ENCODE peak calls at places on chromosome 19, in four cellular contexts. M, C, H and Q are unnamed samples.

GRCh38 chr19:6065685-6066365 is 44.5 kb downstream of the RFX2 start:
- DNase-seq in H (no peak), M (no peak), C (peak), Q (no peak)

GRCh38 chr19:51572908-51573307 is 1.8 kb downstream of the ZNF175 start:
- DNase-seq in H (no peak), M (no peak), C (no peak), Q (no peak)

GRCh38 chr19:18995804-18996241 is 37.5 kb downstream of the SUGP2 start:
- DNase-seq in H (peak), C (peak), M (no peak), Q (peak)

GRCh38 chr19:17555929-17556813 is 722 bp downstream of the COLGALT1 start:
- DNase-seq in C (peak), H (peak), M (no peak), Q (peak)

GRCh38 chr19:7648265-7649014 is 11.5 kb downstream of the STXBP2 start:
- DNase-seq in C (no peak), H (no peak), M (no peak), Q (no peak)

GRCh38 chr19:50974702-50975555 is 5.5 kb upstream of the KLK6 start:
- DNase-seq in H (no peak), M (no peak), C (no peak), Q (no peak)

GRCh38 chr19:7562646-7563393 is 27.3 kb downstream of the PNPLA6 start:
- DNase-seq in M (no peak), C (no peak), H (no peak), Q (no peak)

GRCh38 chr19:47406711-47407416 is 12.5 kb downstream of the MEIS3 start:
- DNase-seq in H (no peak), C (no peak), M (no peak), Q (no peak)

GRCh38 chr19:29380581-29380980 is 145.2 kb upstream of the VSTM2B start:
- DNase-seq in C (no peak), M (no peak), H (no peak), Q (no peak)

GRCh38 chr19:44985445-44985844 is 15.8 kb upstream of the RELB start:
- DNase-seq in C (no peak), H (no peak), M (no peak), Q (no peak)

GRCh38 chr19:246551-246950 is 44.7 kb downstream of the PLPP2 start:
- DNase-seq in H (peak), M (no peak), C (no peak), Q (peak)

GRCh38 chr19:19661141-19661674 is 2.3 kb downstream of the ATP13A1 start:
- DNase-seq in M (no peak), C (no peak), H (peak), Q (no peak)

GRCh38 chr19:860481-861098 is 1.1 kb downstream of the CFD start:
- DNase-seq in M (no peak), H (peak), C (peak), Q (peak)

GRCh38 chr19:35729763-35730162 is 12.0 kb downstream of the KMT2B start:
- DNase-seq in M (no peak), H (no peak), C (no peak), Q (no peak)

GRCh38 chr19:17963936-17964691 is 2.8 kb upstream of the KCNN1 start:
- DNase-seq in H (no peak), M (no peak), C (no peak), Q (no peak)

GRCh38 chr19:6718741-6719539 is 1.5 kb downstream of the C3 start:
- DNase-seq in C (no peak), M (no peak), H (peak), Q (peak)

GRCh38 chr19:52200044-52200443 is 10.2 kb downstream of the PPP2R1A start:
- DNase-seq in C (no peak), H (no peak), M (no peak), Q (no peak)

GRCh38 chr19:7970716-7971448 is 27.4 kb upstream of the TIMM44 start:
- DNase-seq in C (peak), M (no peak), H (peak), Q (peak)

GRCh38 chr19:1001538-1002166 is 1.4 kb downstream of the GRIN3B start:
- DNase-seq in C (peak), M (no peak), H (peak), Q (peak)

GRCh38 chr19:8302734-8303133 is 5.4 kb downstream of the CD320 start:
- DNase-seq in H (no peak), M (no peak), C (no peak), Q (no peak)

GRCh38 chr19:50556236-50557008 is 11.8 kb downstream of the LRRC4B start:
- DNase-seq in H (peak), C (peak), M (peak), Q (peak)

GRCh38 chr19:426725-427445 is 17.9 kb upstream of the C2CD4C start:
- DNase-seq in M (no peak), H (no peak), C (no peak), Q (no peak)

GRCh38 chr19:48964205-48965032 is 690 bp upstream of the FTL start:
- DNase-seq in C (peak), H (no peak), M (no peak), Q (no peak)

GRCh38 chr19:29098091-29098490 is 114.9 kb downstream of the UQCRFS1 start:
- DNase-seq in M (no peak), H (no peak), C (no peak), Q (no peak)

GRCh38 chr19:10230904-10231623 is at the start of gene S1PR2:
- DNase-seq in H (peak), C (peak), M (no peak), Q (peak)

GRCh38 chr19:15971217-15971616 is 22.4 kb downstream of the OR10H4 start:
- DNase-seq in H (no peak), M (no peak), C (peak), Q (no peak)
- TF ChIP-seq CTCF in H (no peak), M (no peak), C (no peak), Q (peak)

GRCh38 chr19:38211206-38211605 is 12.8 kb downstream of the DPF1 start:
- DNase-seq in C (no peak), H (no peak), M (no peak), Q (no peak)

GRCh38 chr19:38209671-38210457 is 14.2 kb downstream of the DPF1 start:
- DNase-seq in C (no peak), M (no peak), H (peak), Q (peak)

GRCh38 chr19:38213469-38213868 is 10.6 kb downstream of the DPF1 start:
- DNase-seq in M (no peak), C (no peak), H (no peak), Q (no peak)

GRCh38 chr19:38210458-38210987 is 13.5 kb downstream of the DPF1 start:
- DNase-seq in M (no peak), C (no peak), H (no peak), Q (peak)

DNA sequence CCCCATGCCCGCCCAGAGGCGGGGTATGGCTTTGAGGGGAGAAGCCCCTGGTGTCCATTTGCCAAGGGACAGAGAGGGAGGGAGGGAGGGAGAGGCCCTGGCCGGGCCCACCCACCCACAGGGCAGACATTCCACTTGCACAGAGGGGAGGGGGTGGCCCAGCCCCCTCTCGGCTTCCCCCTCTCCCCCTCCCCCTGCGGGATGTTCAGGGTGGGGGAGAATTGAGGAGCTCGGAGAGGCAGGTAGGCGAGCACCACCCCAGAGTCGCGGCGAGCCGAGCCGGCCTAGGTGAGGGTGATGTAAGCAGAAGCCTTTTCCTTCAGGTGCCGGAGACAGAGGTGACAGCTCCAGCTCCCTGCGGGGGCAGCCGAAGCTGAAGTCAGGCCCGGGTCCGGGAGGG is 12.2 kb downstream of the DPF1 start:
- DNase-seq in H (no peak), C (no peak), M (no peak), Q (no peak)
- H3K4me3 ChIP-seq in H (no peak), C (no peak), M (no peak), Q (no peak)

GRCh38 chr19:15196683-15197005 is 4.2 kb downstream of the NOTCH3 start:
- DNase-seq in M (no peak), C (no peak), H (no peak), Q (no peak)

GRCh38 chr19:15195987-15196682 is 4.7 kb downstream of the NOTCH3 start:
- DNase-seq in H (peak), C (no peak), M (no peak), Q (no peak)

GRCh38 chr19:15197275-15198005 is 3.4 kb downstream of the NOTCH3 start:
- DNase-seq in M (no peak), C (peak), H (no peak), Q (no peak)

GRCh38 chr19:15194938-15195337 is 5.9 kb downstream of the NOTCH3 start:
- DNase-seq in C (no peak), M (no peak), H (no peak), Q (no peak)

GRCh38 chr19:15195381-15195964 is 5.3 kb downstream of the NOTCH3 start:
- DNase-seq in H (no peak), C (no peak), M (no peak), Q (peak)
- TF ChIP-seq CTCF in H (no peak), C (no peak), M (no peak), Q (no peak)

DNA sequence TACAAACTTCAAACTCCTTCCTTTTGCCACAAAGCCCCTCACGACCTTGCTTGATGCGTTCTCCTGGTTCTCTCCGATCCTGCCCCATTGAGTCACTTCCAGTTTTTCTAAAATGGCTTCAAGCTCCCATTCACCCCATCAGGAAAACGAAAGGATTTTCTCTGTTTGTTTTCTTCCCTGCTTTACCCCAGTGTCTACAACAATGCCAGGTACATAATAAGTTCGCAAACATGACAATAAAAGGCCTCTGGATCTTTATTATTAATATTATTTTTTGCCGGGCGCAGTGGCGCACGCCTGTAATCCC is 824 bp upstream of the SERTAD3 start:
- DNase-seq in C (no peak), H (no peak), M (no peak), Q (no peak)
- H3K4me3 ChIP-seq in C (peak), H (peak), M (peak), Q (peak)

GRCh38 chr19:33752945-33753344 is 43.7 kb upstream of the KCTD15 start:
- DNase-seq in C (no peak), H (no peak), M (no peak), Q (no peak)

GRCh38 chr19:33751386-33751770 is 45.3 kb upstream of the KCTD15 start:
- DNase-seq in C (no peak), M (no peak), H (no peak), Q (no peak)

GRCh38 chr19:33750587-33751385 is 45.9 kb upstream of the KCTD15 start:
- DNase-seq in H (no peak), C (no peak), M (no peak), Q (peak)

GRCh38 chr19:33754361-33754760 is 42.3 kb upstream of the KCTD15 start:
- DNase-seq in C (no peak), M (no peak), H (no peak), Q (no peak)

GRCh38 chr19:33752018-33752790 is 44.5 kb upstream of the KCTD15 start:
- DNase-seq in H (no peak), M (no peak), C (no peak), Q (no peak)
- TF ChIP-seq CTCF in H (no peak), M (no peak), C (no peak), Q (peak)

GRCh38 chr19:2558543-2558942 is 82.6 kb downstream of the GADD45B start:
- DNase-seq in H (no peak), C (no peak), M (no peak), Q (no peak)
- H3K4me3 ChIP-seq in H (no peak), C (no peak), M (no peak), Q (no peak)

GRCh38 chr19:4496304-4496703 is 22.0 kb downstream of the PLIN4 start:
- DNase-seq in C (no peak), H (no peak), M (no peak), Q (no peak)

GRCh38 chr19:4493929-4494690 is 22.0 kb downstream of the HDGFL2 start:
- DNase-seq in M (no peak), C (no peak), H (no peak), Q (no peak)

GRCh38 chr19:4493104-4493928 is 21.2 kb downstream of the HDGFL2 start:
- DNase-seq in H (no peak), C (no peak), M (no peak), Q (no peak)

GRCh38 chr19:4494691-4495064 is 22.6 kb downstream of the HDGFL2 start:
- DNase-seq in M (no peak), H (no peak), C (no peak), Q (no peak)

DNA sequence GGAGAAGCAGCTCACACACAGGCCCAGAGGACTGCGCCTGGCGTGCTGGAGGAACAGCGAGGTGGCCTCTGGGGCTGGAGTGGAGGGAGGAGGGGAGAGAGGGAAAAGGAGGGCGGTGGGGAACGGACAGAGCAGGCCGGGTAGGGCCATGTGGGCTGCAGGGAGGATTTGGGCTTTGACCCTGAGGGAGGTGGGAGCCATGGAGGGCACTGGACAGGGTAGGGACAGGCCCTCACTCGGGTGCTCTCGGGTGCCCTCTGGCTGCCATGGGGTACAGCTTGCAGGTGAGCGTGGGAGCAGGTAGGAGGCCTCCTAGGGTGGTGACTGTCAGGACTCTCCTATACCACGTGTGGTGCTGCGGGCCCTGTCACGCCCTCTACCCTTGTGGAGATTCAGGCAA is 22.8 kb downstream of the PLIN4 start:
- DNase-seq in H (no peak), M (no peak), C (no peak), Q (no peak)
- TF ChIP-seq CTCF in H (no peak), M (no peak), C (no peak), Q (no peak)

DNA sequence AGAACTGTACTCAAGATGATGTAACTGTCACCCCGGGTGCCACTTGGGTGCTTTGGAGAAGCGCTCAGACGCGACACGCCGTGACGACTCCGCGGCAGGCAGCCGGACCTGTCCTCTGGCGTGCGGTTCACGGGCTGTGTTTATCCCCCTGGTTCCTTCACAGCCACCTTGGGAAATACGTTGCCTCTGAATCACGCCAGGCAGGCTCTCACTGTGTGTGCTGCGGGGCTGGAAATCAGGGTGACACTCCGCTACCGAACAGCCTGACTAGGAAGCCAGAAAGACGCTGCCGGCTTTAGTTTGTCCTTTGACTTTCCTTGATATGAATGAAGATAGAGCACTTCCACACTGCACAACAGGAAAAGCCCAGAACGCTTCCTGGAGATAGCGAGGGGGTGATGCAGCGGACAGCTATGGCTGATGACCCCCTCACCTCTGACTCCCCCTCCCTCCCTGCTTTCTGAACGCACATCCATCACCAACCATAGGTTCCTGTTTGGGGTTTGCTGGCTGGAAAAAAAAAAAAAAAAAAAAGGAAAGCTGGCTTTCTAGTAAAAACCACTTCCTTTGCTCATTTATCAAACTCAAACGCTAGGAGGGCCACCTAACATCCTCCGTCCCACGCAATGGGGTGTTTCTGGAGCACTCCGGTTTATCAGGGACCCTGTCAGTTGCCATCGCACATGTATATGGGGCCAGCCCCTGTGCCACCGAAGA is 3.7 kb upstream of the GP6 start:
- DNase-seq in C (no peak), H (peak), M (no peak), Q (no peak)
- H3K4me3 ChIP-seq in C (no peak), H (no peak), M (no peak), Q (no peak)